ENCODE peak calls at places on chromosomes 16 and 17, in seven cellular contexts. A is thoracic aorta; F is PC-9; N is effector memory CD4-positive, alpha-beta T cell; W is CD8-positive, alpha-beta T cell; Y is psoas muscle; T is CD4-positive, alpha-beta memory T cell. Z is an unnamed sample.

GRCh38 chr17:73814070-73814469 is 169.8 kb upstream of the SDK2 start:
- DNase-seq in W (no peak), Y (no peak), A (no peak), F (no peak), T (no peak), N (no peak), Z (no peak)

GRCh38 chr17:1203111-1203966 is 23.6 kb upstream of the ABR start:
- DNase-seq in W (peak), N (peak), T (peak), Y (peak), F (peak), A (no peak), Z (no peak)

GRCh38 chr17:43832168-43832975 is 574 bp downstream of the MPP3 start:
- DNase-seq in T (no peak), A (no peak), F (peak), Y (peak), W (peak), N (no peak), Z (peak)

GRCh38 chr16:82293671-82294070 is 123.6 kb upstream of the MPHOSPH6 start:
- DNase-seq in N (no peak), Y (no peak), T (no peak), A (no peak), W (no peak), F (no peak), Z (no peak)

GRCh38 chr16:77794586-77794985 is 6.2 kb downstream of the VAT1L start:
- DNase-seq in N (no peak), F (no peak), A (no peak), Y (no peak), W (no peak), T (no peak), Z (peak)

GRCh38 chr16:47574091-47575054 is 113.2 kb downstream of the PHKB start:
- DNase-seq in A (no peak), W (no peak), N (no peak), Y (no peak), F (peak), T (no peak), Z (no peak)

GRCh38 chr16:25625620-25626019 is 66.1 kb upstream of the HS3ST4 start:
- DNase-seq in N (no peak), W (no peak), A (no peak), F (no peak), T (no peak), Y (no peak), Z (no peak)

GRCh38 chr17:32445075-32445427 is 741 bp downstream of the PSMD11 start:
- DNase-seq in F (peak), A (peak), N (peak), W (peak), Y (peak), T (peak), Z (no peak)

GRCh38 chr17:51258756-51259573 is 884 bp downstream of the MBTD1 start:
- DNase-seq in A (no peak), Y (no peak), F (no peak), T (peak), W (no peak), N (no peak), Z (no peak)

GRCh38 chr17:73798111-73798748 is 154.0 kb upstream of the SDK2 start:
- DNase-seq in N (no peak), W (no peak), A (peak), Y (no peak), F (peak), T (no peak), Z (peak)

GRCh38 chr17:65334391-65334790 is 197.2 kb downstream of the RGS9 start:
- DNase-seq in N (no peak), A (no peak), T (no peak), Y (no peak), F (no peak), W (no peak), Z (no peak)

GRCh38 chr17:44200478-44201155 is 933 bp upstream of the ATXN7L3 start:
- DNase-seq in A (no peak), F (no peak), W (no peak), N (no peak), Y (no peak), T (no peak), Z (no peak)

GRCh38 chr16:55116165-55116894 is 185.7 kb downstream of the IRX5 start:
- DNase-seq in W (no peak), N (no peak), Y (no peak), F (no peak), A (no peak), T (no peak), Z (peak)

GRCh38 chr16:87723224-87723619 is 42.6 kb downstream of the KLHDC4 start:
- DNase-seq in T (no peak), F (no peak), N (no peak), Y (peak), W (no peak), A (no peak), Z (peak)

GRCh38 chr16:16007743-16008111 is 58.3 kb downstream of the ABCC1 start:
- DNase-seq in A (no peak), N (no peak), Y (peak), F (no peak), T (no peak), W (no peak), Z (no peak)

GRCh38 chr16:57061084-57061905 is 31.1 kb upstream of the CPNE2 start:
- DNase-seq in T (no peak), N (no peak), Y (peak), W (no peak), A (peak), F (peak), Z (no peak)

GRCh38 chr16:56547120-56547948 is 17.5 kb upstream of the MT4 start:
- DNase-seq in Y (no peak), N (no peak), W (no peak), A (no peak), T (no peak), F (no peak), Z (peak)

GRCh38 chr16:23110257-23110899 is 38.9 kb downstream of the USP31 start:
- DNase-seq in W (no peak), Y (no peak), F (no peak), T (no peak), A (no peak), N (no peak), Z (no peak)

GRCh38 chr17:40529991-40530390 is 28.6 kb upstream of the TNS4 start:
- DNase-seq in W (no peak), F (peak), Y (no peak), T (no peak), A (no peak), N (no peak), Z (no peak)

GRCh38 chr17:68861602-68862001 is 93.6 kb downstream of the ABCA8 start:
- DNase-seq in F (no peak), A (no peak), W (no peak), T (no peak), N (no peak), Y (no peak), Z (no peak)

GRCh38 chr17:31321971-31322370 is 549 bp upstream of the EVI2A start:
- DNase-seq in A (no peak), W (peak), F (no peak), T (peak), Y (no peak), N (peak), Z (no peak)
- H3K27ac ChIP-seq in A (no peak), W (peak), F (no peak), T (peak), Y (no peak), N (peak), Z (no peak)

GRCh38 chr17:48612456-48612853 is 1.6 kb upstream of the HOXB7 start:
- DNase-seq in W (no peak), T (no peak), N (no peak), A (no peak), Y (no peak), F (no peak), Z (no peak)
- H3K27ac ChIP-seq in W (no peak), T (no peak), N (no peak), A (no peak), Y (no peak), F (peak), Z (peak)

GRCh38 chr17:76576189-76576588 is 9.5 kb downstream of the ST6GALNAC2 start:
- DNase-seq in N (no peak), W (no peak), A (no peak), Y (no peak), T (no peak), F (no peak), Z (no peak)
- H3K27ac ChIP-seq in N (no peak), W (no peak), A (no peak), Y (no peak), T (no peak), F (no peak), Z (no peak)

GRCh38 chr17:8944748-8945147 is 20.8 kb downstream of the PIK3R5 start:
- DNase-seq in A (no peak), T (no peak), F (no peak), N (no peak), Y (no peak), W (no peak), Z (no peak)
- H3K27ac ChIP-seq in A (no peak), T (no peak), F (no peak), N (peak), Y (no peak), W (no peak), Z (no peak)

DNA sequence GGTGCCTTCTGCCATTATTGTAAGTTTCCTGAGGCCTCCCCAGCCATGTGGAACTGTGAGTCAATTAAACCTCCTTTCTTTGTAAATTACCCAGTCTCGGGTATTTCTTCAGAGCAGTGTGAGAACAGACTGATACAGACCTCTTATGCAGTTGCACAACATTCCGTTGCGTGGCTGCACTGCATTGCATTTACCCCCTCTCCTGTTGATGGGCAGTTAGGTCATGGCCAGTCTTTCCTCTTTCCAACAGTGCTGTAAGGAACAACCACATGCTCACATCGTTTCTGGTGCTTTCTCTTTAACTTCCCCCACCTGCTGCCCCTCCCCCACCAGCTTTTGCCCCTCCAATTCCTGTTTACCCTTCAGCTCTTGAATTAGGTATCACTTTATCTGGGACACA is 43.5 kb upstream of the MED9 start:
- DNase-seq in T (no peak), Y (no peak), N (no peak), A (no peak), W (no peak), F (no peak), Z (no peak)
- H3K27ac ChIP-seq in T (no peak), Y (no peak), N (no peak), A (no peak), W (no peak), F (no peak), Z (no peak)

GRCh38 chr16:11601911-11602310 is 15.2 kb upstream of the LITAF start:
- DNase-seq in F (no peak), W (no peak), A (no peak), T (no peak), N (no peak), Y (no peak), Z (no peak)

GRCh38 chr16:11602321-11602720 is 15.6 kb upstream of the LITAF start:
- DNase-seq in W (no peak), A (no peak), T (no peak), N (no peak), F (no peak), Y (no peak), Z (no peak)

GRCh38 chr16:11599579-11599978 is 12.9 kb upstream of the LITAF start:
- DNase-seq in A (no peak), Y (no peak), F (no peak), N (no peak), T (no peak), W (no peak), Z (no peak)

GRCh38 chr16:11603331-11603750 is 16.6 kb upstream of the LITAF start:
- DNase-seq in A (no peak), T (no peak), Y (peak), N (no peak), W (no peak), F (no peak), Z (no peak)

GRCh38 chr16:11601425-11601824 is 14.7 kb upstream of the LITAF start:
- DNase-seq in A (no peak), T (no peak), W (no peak), Y (no peak), F (no peak), N (no peak), Z (no peak)
- H3K27ac ChIP-seq in A (no peak), T (no peak), W (no peak), Y (no peak), F (no peak), N (no peak), Z (no peak)

DNA sequence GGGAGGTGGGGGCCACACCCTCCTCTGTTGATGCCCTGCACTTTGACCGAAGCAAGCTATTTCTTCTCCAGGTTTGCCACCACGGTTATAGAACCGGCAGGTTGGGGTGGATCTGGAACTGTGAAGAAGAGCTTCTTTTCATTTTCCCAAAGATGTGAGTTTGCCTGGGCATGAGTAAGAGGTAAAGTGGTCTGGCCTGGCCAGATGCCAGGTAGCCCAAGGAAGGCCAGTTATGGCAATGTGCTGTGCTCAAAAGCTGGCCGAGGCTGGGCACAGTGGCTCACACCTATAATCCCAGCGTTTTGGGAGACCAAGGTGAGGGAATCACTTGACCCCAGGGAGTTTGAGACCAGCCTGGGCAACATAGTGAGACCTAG is 18.7 kb downstream of the ATP6V0D1 start:
- DNase-seq in T (no peak), W (no peak), F (no peak), N (no peak), Y (no peak), A (no peak), Z (no peak)
- H3K27ac ChIP-seq in T (no peak), W (no peak), F (no peak), N (no peak), Y (no peak), A (no peak), Z (no peak)